ENCODE peak calls at places on chromosomes 12 and 14, in six cellular contexts. M is thyroid gland, O is stomach, P is A549, C is uterus, Q is transverse colon. F is an unnamed sample.

GRCh38 chr14:52706286-52706685 is 714 bp upstream of the PSMC6 start:
- DNase-seq in Q (no peak), C (no peak), O (no peak), P (no peak), M (peak), F (no peak)

GRCh38 chr14:104385189-104386135 is 194.1 kb upstream of the C14orf180 start:
- DNase-seq in C (no peak), M (no peak), P (no peak), Q (peak), O (no peak), F (peak)

GRCh38 chr12:47867496-47867941 is 37.3 kb downstream of the VDR start:
- DNase-seq in C (no peak), O (no peak), P (no peak), M (no peak), Q (no peak), F (no peak)

GRCh38 chr12:32692358-32692757 is 13.3 kb downstream of the DNM1L start:
- DNase-seq in Q (no peak), P (no peak), M (no peak), C (no peak), O (no peak), F (no peak)

GRCh38 chr14:92121207-92121669 is 268 bp downstream of the NDUFB1 start:
- DNase-seq in M (peak), O (peak), P (no peak), Q (peak), C (no peak), F (peak)

GRCh38 chr12:31235868-31236395 is 90.0 kb downstream of the SINHCAF start:
- DNase-seq in Q (no peak), M (no peak), P (no peak), C (no peak), O (no peak), F (no peak)

GRCh38 chr14:68523994-68524725 is 268.7 kb downstream of the ZFP36L1 start:
- DNase-seq in M (no peak), C (peak), P (no peak), Q (no peak), O (no peak), F (no peak)

GRCh38 chr12:96487214-96487613 is 2.2 kb upstream of the CFAP54 start:
- DNase-seq in P (peak), Q (no peak), C (no peak), O (no peak), M (no peak), F (no peak)

GRCh38 chr14:102799684-102800562 is 22.7 kb downstream of the TRAF3 start:
- DNase-seq in O (no peak), Q (no peak), M (no peak), P (no peak), C (no peak), F (no peak)

GRCh38 chr14:68616255-68616902 is 176.5 kb downstream of the ZFP36L1 start:
- DNase-seq in Q (no peak), O (no peak), C (no peak), P (no peak), M (no peak), F (no peak)

GRCh38 chr14:88477513-88478250 is 77.1 kb downstream of the PTPN21 start:
- DNase-seq in Q (no peak), C (no peak), M (no peak), O (no peak), P (no peak), F (no peak)

GRCh38 chr12:56932867-56933266 is 1.3 kb downstream of the SDR9C7 start:
- DNase-seq in Q (peak), O (no peak), M (no peak), P (no peak), C (no peak), F (no peak)

GRCh38 chr14:45709541-45709940 is 456.5 kb upstream of the MIS18BP1 start:
- DNase-seq in P (no peak), C (no peak), Q (no peak), O (no peak), M (no peak), F (no peak)

GRCh38 chr12:120944645-120945217 is 33.6 kb upstream of the HNF1A start:
- DNase-seq in O (peak), P (peak), M (peak), C (no peak), Q (peak), F (no peak)

GRCh38 chr14:31902002-31902401 is 175.1 kb upstream of the ARHGAP5 start:
- DNase-seq in C (no peak), Q (no peak), M (no peak), O (peak), P (no peak), F (no peak)

GRCh38 chr14:22521449-22522239 is 67.4 kb downstream of the DAD1 start:
- DNase-seq in M (no peak), C (no peak), O (peak), Q (no peak), P (no peak), F (peak)

GRCh38 chr14:93778453-93778852 is 9.8 kb downstream of the PRIMA1 start:
- DNase-seq in M (no peak), O (peak), Q (no peak), C (no peak), P (no peak), F (no peak)

GRCh38 chr12:132142679-132143327 is 1.3 kb downstream of the DDX51 start:
- DNase-seq in P (no peak), C (no peak), Q (no peak), M (peak), O (no peak), F (peak)

GRCh38 chr12:52246720-52247621 is 13.9 kb downstream of the KRT7 start:
- DNase-seq in O (peak), C (no peak), Q (no peak), M (peak), P (peak), F (no peak)

GRCh38 chr14:41087056-41087455 is 519.6 kb upstream of the LRFN5 start:
- DNase-seq in Q (no peak), O (no peak), P (no peak), C (no peak), M (no peak), F (no peak)

GRCh38 chr12:77584860-77585259 is 245.8 kb upstream of the NAV3 start:
- DNase-seq in C (no peak), O (no peak), Q (no peak), M (no peak), P (no peak), F (no peak)

GRCh38 chr12:56998316-56998715 is 8.0 kb downstream of the ZBTB39 start:
- DNase-seq in O (no peak), P (no peak), M (no peak), C (no peak), Q (no peak), F (no peak)

GRCh38 chr14:20602583-20602982 is 11.4 kb upstream of the RNASE12 start:
- DNase-seq in P (no peak), Q (no peak), O (no peak), C (no peak), M (no peak), F (no peak)

DNA sequence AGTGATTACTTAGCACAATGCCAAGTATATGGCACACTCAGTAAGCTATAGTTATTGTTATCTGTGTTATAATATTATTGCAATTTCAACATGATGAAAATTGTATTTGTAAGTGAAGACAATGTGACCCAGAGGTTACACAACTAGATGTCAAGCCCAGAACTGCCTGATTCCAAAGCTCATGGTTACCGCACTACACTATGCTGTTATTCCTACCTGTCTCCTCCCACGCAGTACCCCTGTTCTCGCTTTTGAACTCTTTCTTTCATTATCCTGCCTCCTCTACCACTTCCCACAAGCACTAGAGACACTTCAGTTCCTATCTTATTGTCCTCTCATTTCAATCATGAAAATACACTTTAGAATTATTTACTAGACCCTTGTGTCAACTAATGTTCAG is 93.2 kb downstream of the PLCZ1 start:
- DNase-seq in P (no peak), M (no peak), O (no peak), Q (no peak), C (no peak), F (no peak)
- TF ChIP-seq POLR2A in P (no peak), M (no peak), O (no peak), Q (no peak), C (no peak), F (no peak)

DNA sequence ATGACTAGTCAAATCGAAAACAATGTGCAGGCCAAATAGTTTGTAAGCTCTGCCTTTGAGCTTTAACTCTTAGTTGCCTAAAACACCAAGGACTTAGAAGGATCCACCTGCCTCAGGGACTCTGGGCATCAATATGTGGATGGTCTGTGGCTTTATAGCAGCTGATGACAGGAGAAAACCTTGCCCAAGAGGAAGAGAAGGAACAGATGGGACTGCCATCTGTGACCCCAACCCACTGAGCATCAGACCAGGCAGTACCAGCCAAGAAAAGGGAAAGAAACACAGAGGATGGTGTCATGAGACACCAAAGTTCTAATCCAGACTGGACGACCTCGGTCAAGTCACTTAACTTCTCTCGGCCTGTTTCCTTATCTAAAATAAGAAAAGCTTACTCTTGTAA is 12.7 kb downstream of the TGFB3 start:
- DNase-seq in P (no peak), Q (no peak), M (no peak), O (no peak), C (no peak), F (no peak)
- H3K27ac ChIP-seq in P (no peak), Q (no peak), M (no peak), O (no peak), C (peak), F (no peak)

DNA sequence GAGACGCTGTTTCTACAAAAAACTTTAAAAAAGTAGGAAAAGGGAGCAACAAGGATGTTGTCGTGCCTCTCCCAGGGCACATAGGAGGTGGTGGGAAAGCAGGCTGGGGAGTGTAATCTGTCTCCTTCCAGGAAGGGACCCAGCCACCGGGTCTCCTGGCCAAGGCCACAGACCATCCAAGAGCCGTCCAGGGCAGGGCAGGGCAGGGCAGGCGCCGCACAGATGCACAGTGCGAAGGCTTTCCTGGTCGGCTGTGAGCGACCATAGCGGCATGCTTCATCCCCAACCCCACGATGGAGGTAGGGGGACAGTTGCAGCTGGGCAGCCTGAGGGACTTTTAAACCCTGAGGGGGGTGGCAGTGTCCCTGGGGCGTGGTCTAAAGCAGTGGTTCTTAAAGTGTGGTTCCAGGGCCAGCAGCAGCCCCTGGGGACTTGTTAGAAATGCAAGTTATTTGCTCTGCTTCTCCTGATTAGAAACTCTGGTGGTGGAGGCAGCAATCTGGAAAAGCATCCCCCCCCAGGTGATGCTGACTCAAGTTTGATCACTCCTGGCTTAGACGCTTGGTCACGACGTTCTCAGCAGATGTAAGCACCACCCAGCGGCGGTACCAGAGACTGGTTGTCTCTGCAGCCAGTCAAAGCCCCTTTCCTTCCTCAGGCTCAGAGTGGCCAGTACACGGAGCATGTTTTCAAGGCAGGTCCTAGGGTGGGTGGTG is 197.4 kb upstream of the PRMT8 start:
- DNase-seq in O (no peak), M (no peak), Q (no peak), P (peak), C (no peak), F (no peak)
- TF ChIP-seq CTCF in O (no peak), M (no peak), Q (no peak), P (no peak), C (no peak), F (no peak)

DNA sequence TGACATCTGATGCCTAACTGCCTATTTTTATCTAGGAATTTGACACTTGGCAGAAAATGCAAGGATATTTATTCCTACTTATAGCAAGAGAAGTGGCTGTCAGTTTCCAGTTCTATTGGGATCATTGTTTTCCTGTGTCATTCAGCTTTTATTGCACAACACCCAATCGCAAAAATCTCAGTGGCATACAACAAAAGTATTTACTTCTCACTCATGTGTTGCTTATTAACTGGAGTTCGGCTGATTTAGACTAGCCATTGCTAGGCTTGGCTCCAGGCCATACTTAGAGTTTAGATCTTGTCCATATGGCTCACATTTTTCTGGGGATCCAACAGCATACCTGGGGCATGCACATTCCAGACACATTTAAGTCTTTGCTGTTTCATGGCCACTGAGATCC is 218.6 kb upstream of the SYT1 start:
- DNase-seq in P (no peak), O (no peak), M (no peak), Q (no peak), C (no peak), F (no peak)
- TF ChIP-seq POLR2A in P (no peak), O (no peak), M (no peak), Q (no peak), C (no peak), F (no peak)

DNA sequence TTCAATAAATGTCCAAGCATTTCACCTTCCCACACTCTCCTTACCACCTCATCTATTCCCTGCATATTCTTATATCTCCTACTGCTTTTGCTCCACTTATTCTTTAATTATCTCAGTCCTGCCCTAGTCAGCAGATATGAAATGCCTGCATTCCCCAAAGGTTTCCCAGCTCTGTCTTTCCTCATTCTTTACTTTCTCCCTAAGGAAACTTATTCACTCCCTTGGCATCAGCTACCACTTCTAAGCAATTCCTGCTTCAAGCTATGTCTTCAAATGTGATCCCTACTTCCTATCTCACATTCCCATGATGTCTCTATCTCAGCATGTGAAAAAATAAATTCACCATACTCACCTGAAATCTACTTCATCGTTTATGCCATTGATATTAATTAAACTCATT is 111.8 kb downstream of the CAPZA3 start:
- DNase-seq in P (no peak), M (no peak), Q (no peak), C (no peak), O (no peak), F (no peak)
- H3K27ac ChIP-seq in P (no peak), M (no peak), Q (no peak), C (no peak), O (no peak), F (no peak)

GRCh38 chr12:80598004-80598606 is 109.3 kb upstream of the MYF6 start:
- DNase-seq in M (no peak), C (no peak), P (no peak), O (no peak), Q (no peak), F (no peak)
- TF ChIP-seq CTCF in M (peak), C (no peak), P (peak), O (no peak), Q (no peak), F (peak)

GRCh38 chr12:114450019-114450418 is 44.1 kb upstream of the TBX5 start:
- DNase-seq in O (no peak), P (no peak), Q (no peak), M (no peak), C (no peak), F (no peak)

GRCh38 chr12:114447799-114448617 is 42.1 kb upstream of the TBX5 start:
- DNase-seq in M (no peak), C (no peak), P (no peak), Q (no peak), O (no peak), F (no peak)

GRCh38 chr12:114450511-114451300 is 44.8 kb upstream of the TBX5 start:
- DNase-seq in M (no peak), Q (no peak), O (no peak), C (no peak), P (no peak), F (no peak)

GRCh38 chr12:114447274-114447716 is 41.4 kb upstream of the TBX5 start:
- DNase-seq in P (no peak), Q (no peak), M (peak), C (no peak), O (no peak), F (no peak)

DNA sequence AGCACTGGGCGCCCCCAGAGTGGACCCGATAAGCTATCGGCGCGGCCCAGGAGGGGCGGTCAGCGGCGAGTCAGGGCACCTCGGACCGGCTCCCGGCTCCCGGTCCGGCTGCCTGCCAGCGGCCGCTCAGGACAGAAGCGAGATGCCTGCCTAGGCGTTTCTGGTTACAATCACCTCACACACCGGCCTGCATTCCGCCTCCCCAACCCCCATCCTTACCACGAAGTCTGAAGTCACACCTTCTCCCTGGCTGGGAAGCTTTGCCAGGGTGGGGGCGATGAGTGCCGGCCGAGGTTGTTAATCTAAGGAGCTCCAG is 42.6 kb upstream of the TBX5 start:
- DNase-seq in Q (no peak), C (no peak), P (no peak), O (no peak), M (no peak), F (peak)
- TF ChIP-seq POLR2A in Q (no peak), C (no peak), P (no peak), O (no peak), M (no peak), F (no peak)

F was measured in right lobe of liver.